ENCODE peak calls at places on chromosomes 13 and 19, in seven cellular contexts. F is HCT116, P is OCI-LY7, Y is hepatocyte, G is GM23248, J is H9, Z is fibroblast of lung. W is an unnamed sample.
A peak's percentile ranks its signal among the peaks of the same experiment; 100 is the strongest.

GRCh38 chr19:518292-519231 is 11.3 kb downstream of the TPGS1 start:
- DNase-seq in F (no peak), P (no peak), Y (peak; percentile 92), G (no peak), J (peak; percentile 82), Z (no peak), W (no peak)

GRCh38 chr19:31285744-31286143 is 63.5 kb downstream of the TSHZ3 start:
- DNase-seq in F (no peak), P (no peak), Y (no peak), G (peak; percentile 54), J (no peak), Z (peak; percentile 50), W (no peak)

GRCh38 chr19:55986487-55986886 is at the start of gene NLRP5:
- DNase-seq in F (peak; percentile 7), P (peak; percentile 10), Y (no peak), G (no peak), J (no peak), Z (no peak), W (no peak)

GRCh38 chr19:35140898-35141626 is 2.0 kb upstream of the FXYD7 start:
- DNase-seq in F (peak; percentile 83), P (peak; percentile 96), Y (peak; percentile 95), G (peak; percentile 92), J (peak; percentile 98), Z (peak; percentile 77), W (peak; percentile 82)

GRCh38 chr19:2612619-2613249 is 89.8 kb downstream of the GNG7 start:
- DNase-seq in F (no peak), P (no peak), Y (no peak), G (no peak), J (no peak), Z (no peak), W (no peak)

GRCh38 chr19:34184880-34185491 is 12.7 kb downstream of the LSM14A start:
- DNase-seq in F (no peak), P (no peak), Y (no peak), G (peak; percentile 39), J (no peak), Z (no peak), W (no peak)

GRCh38 chr19:966481-967088 is 17.6 kb upstream of the WDR18 start:
- DNase-seq in F (no peak), P (no peak), Y (no peak), G (no peak), J (no peak), Z (no peak), W (no peak)

GRCh38 chr13:57128909-57129308 is 11.8 kb upstream of the PRR20A start:
- DNase-seq in F (no peak), P (no peak), Y (no peak), G (no peak), J (peak; percentile 50), Z (no peak), W (peak; percentile 13)

GRCh38 chr19:46737761-46738171 is 8.1 kb upstream of the FKRP start:
- DNase-seq in F (no peak), P (no peak), Y (no peak), G (no peak), J (no peak), Z (no peak), W (no peak)

GRCh38 chr13:50893211-50893852 is 16.3 kb upstream of the RNASEH2B start:
- DNase-seq in F (no peak), P (peak; percentile 93), Y (no peak), G (peak; percentile 45), J (no peak), Z (peak; percentile 37), W (no peak)

GRCh38 chr13:51913421-51914136 is 51.8 kb downstream of the CCDC70 start:
- DNase-seq in F (no peak), P (peak; percentile 55), Y (no peak), G (no peak), J (peak; percentile 62), Z (no peak), W (no peak)

GRCh38 chr19:40687525-40688016 is 2.9 kb downstream of the NUMBL start:
- DNase-seq in F (no peak), P (no peak), Y (no peak), G (peak; percentile 95), J (no peak), Z (peak; percentile 80), W (no peak)

GRCh38 chr13:85170372-85170771 is 628.8 kb downstream of the SLITRK6 start:
- DNase-seq in F (no peak), P (no peak), Y (no peak), G (no peak), J (no peak), Z (no peak), W (no peak)

GRCh38 chr13:23175920-23176319 is 4.9 kb upstream of the SGCG start:
- DNase-seq in F (peak; percentile 3), P (no peak), Y (no peak), G (peak; percentile 38), J (no peak), Z (no peak), W (peak; percentile 29)

GRCh38 chr19:370641-371330 is 26.2 kb upstream of the MIER2 start:
- DNase-seq in F (no peak), P (no peak), Y (no peak), G (no peak), J (no peak), Z (no peak), W (no peak)

GRCh38 chr13:69092615-69093322 is 1014.9 kb upstream of the ATXN8OS start:
- DNase-seq in F (no peak), P (no peak), Y (no peak), G (no peak), J (peak; percentile 61), Z (no peak), W (no peak)

GRCh38 chr13:27810009-27810408 is 17.7 kb downstream of the GSX1 start:
- DNase-seq in F (no peak), P (no peak), Y (no peak), G (no peak), J (no peak), Z (no peak), W (no peak)

GRCh38 chr19:48922548-48923490 is 10.7 kb upstream of the DHDH start:
- DNase-seq in F (no peak), P (no peak), Y (no peak), G (no peak), J (no peak), Z (no peak), W (no peak)

GRCh38 chr13:45073809-45074208 is 46.5 kb upstream of the GTF2F2 start:
- DNase-seq in F (peak; percentile 7), P (no peak), Y (no peak), G (no peak), J (peak; percentile 63), Z (no peak), W (no peak)

GRCh38 chr19:11881151-11881800 is 6.3 kb upstream of the ZNF69 start:
- DNase-seq in F (peak; percentile 23), P (peak; percentile 72), Y (peak; percentile 84), G (peak; percentile 70), J (peak; percentile 77), Z (peak; percentile 28), W (peak; percentile 56)

GRCh38 chr13:26247011-26247410 is 6.9 kb upstream of the CDK8 start:
- DNase-seq in F (no peak), P (no peak), Y (no peak), G (no peak), J (no peak), Z (no peak), W (no peak)

GRCh38 chr13:113650275-113650674 is 7.7 kb downstream of the ATP4B start:
- DNase-seq in F (no peak), P (no peak), Y (no peak), G (no peak), J (no peak), Z (no peak), W (no peak)

GRCh38 chr19:55585658-55586339 is 5.2 kb upstream of the ZNF579 start:
- DNase-seq in F (no peak), P (peak; percentile 43), Y (peak; percentile 93), G (peak; percentile 60), J (peak; percentile 90), Z (peak; percentile 82), W (no peak)

GRCh38 chr13:52652980-52653303 is 306 bp downstream of the SUGT1 start:
- DNase-seq in F (no peak), P (no peak), Y (no peak), G (no peak), J (no peak), Z (no peak), W (no peak)

GRCh38 chr19:4016903-4017638 is 9.5 kb downstream of the PIAS4 start:
- DNase-seq in F (no peak), P (no peak), Y (no peak), G (no peak), J (no peak), Z (no peak), W (no peak)
- H3K27ac ChIP-seq in F (no peak overlapping the region), P (no peak overlapping the region), Y (no peak overlapping the region), G (no peak overlapping the region), J (no peak overlapping the region), Z (no peak overlapping the region), W (no peak overlapping the region)

DNA sequence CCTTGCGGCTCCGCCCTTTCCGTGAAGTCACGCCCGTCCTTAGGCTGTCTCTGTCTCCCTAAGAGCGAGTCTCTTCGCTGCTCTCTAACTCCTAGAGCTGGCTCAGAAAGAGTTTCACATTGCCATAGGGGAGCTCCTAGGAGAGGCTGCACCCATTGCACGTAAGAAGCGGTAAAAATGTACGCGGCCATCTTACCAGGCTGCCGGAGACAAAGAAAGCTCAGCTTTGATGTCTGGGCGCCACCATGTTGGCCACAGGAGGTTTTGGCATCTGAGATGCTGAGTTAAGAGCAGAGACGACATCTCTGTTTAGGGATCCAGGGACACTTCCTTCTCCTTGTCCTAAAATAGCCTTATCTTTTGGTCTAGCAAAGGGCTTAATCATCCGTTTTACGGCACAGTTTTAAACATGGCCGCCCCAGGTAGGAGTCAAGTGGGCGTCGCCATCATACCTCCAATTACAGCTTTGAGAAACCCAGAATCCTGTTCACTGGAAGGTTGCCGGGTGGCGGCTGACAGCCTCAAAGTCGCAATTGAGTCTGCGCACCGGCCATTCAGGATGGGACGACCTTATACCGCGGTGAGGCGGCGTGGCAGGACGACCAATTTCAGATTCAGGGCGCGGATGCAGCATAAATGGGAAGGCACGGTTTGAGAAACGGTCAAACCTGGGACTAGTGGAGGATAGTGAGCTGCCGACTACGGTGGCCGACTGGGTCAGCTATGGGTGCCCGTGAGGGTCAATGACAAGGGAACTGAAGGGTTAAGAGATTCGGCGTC is at the start of gene ZNF793:
- DNase-seq in F (no peak), P (peak; percentile 5), Y (peak; percentile 91), G (peak; percentile 80), J (peak; percentile 87), Z (peak; percentile 89), W (no peak)
- H3K4me2 ChIP-seq in F (no peak within 1 kb of the TSS), P (peak within 1 kb of the TSS; percentile 54), Y (peak within 1 kb of the TSS; percentile 85), G (peak within 1 kb of the TSS; percentile 79), J (peak within 1 kb of the TSS; percentile 85), Z (peak within 1 kb of the TSS; percentile 83), W (no peak within 1 kb of the TSS)

DNA sequence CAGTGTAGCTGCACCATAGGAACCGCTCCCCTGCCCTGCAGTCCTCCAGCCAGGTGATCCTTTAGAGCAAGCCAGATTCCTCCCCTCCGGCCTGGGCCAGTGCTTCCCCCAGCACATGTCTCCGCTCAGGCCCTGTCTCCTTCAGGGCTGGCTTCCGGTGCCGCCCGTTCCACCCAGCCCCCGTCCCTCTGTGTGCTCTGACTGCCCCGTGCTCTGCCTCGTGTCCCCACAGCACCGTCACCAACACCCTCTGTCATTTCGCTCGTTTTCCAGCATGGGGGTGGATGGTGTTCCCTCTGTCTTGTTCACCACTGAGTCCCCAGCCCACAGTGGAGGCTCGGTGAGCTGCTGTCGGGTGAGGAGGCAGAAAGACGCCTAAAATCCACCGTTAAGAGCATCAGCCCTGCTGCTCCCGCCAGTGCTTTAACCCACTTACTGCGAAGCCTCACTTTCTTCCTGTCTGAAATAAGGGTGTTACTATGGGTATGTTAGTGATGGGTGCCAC is 54.5 kb downstream of the TSSK6 start:
- DNase-seq in F (no peak), P (peak; percentile 31), Y (no peak), G (peak; percentile 74), J (peak; percentile 59), Z (no peak), W (no peak)
- H3K27ac ChIP-seq in F (no peak overlapping the region), P (peak overlapping the region; percentile 77), Y (peak overlapping the region; percentile 94), G (peak overlapping the region; percentile 82), J (no peak overlapping the region), Z (peak overlapping the region; percentile 90), W (no peak overlapping the region)

GRCh38 chr19:47863514-47863936 is 4.5 kb downstream of the TPRX2 start:
- DNase-seq in F (peak; percentile 72), P (peak; percentile 69), Y (peak; percentile 92), G (peak; percentile 80), J (peak; percentile 95), Z (peak; percentile 47), W (peak; percentile 79)
- H3K4me2 ChIP-seq in F (peak overlapping the region; percentile 40), P (no peak overlapping the region), Y (no peak overlapping the region), G (no peak overlapping the region), J (no peak overlapping the region), Z (no peak overlapping the region), W (no peak overlapping the region)

W was measured in PC-3.